ENCODE peak calls at places on chromosomes 13 and 19, in ten cellular contexts. F is H9, D is nephron progenitor cell, H is pancreas, M is gastrocnemius medialis, J is heart right ventricle, I is AG09309, X is thoracic aorta, V is neural progenitor cell, T is glutamatergic neuron. Y is an unnamed sample.
A peak's percentile ranks its signal among the peaks of the same experiment; 100 is the strongest.

GRCh38 chr19:40611900-40612698 is 10.9 kb downstream of the LTBP4 start:
- DNase-seq in F (no peak), D (no peak), H (no peak), M (no peak), J (no peak), I (no peak), X (no peak), V (no peak), T (no peak), Y (no peak)

GRCh38 chr19:14517840-14518505 is at the start of gene DNAJB1:
- DNase-seq in F (no peak), D (peak; percentile 72), H (peak; percentile 78), M (peak; percentile 76), J (peak; percentile 87), I (no peak), X (no peak), V (peak; percentile 79), T (peak; percentile 77), Y (peak; percentile 97)

GRCh38 chr19:45117167-45117594 is 24.2 kb downstream of the PPP1R37 start:
- DNase-seq in F (no peak), D (no peak), H (no peak), M (no peak), J (no peak), I (no peak), X (no peak), V (peak; percentile 63), T (no peak), Y (peak; percentile 67)

GRCh38 chr13:25249001-25249543 is 38.2 kb downstream of the MTMR6 start:
- DNase-seq in F (no peak), D (no peak), H (no peak), M (no peak), J (no peak), I (peak; percentile 53), X (no peak), V (peak; percentile 53), T (no peak), Y (peak; percentile 24)

GRCh38 chr19:3119782-3120380 is 16.0 kb upstream of the GNA15 start:
- DNase-seq in F (no peak), D (no peak), H (no peak), M (no peak), J (no peak), I (no peak), X (no peak), V (no peak), T (no peak), Y (no peak)

GRCh38 chr13:111076156-111077013 is 38.7 kb upstream of the ARHGEF7 start:
- DNase-seq in F (no peak), D (no peak), H (no peak), M (no peak), J (no peak), I (no peak), X (no peak), V (no peak), T (no peak), Y (no peak)

GRCh38 chr13:42333613-42334328 is 61.8 kb downstream of the AKAP11 start:
- DNase-seq in F (peak; percentile 41), D (no peak), H (no peak), M (no peak), J (no peak), I (no peak), X (no peak), V (peak; percentile 62), T (no peak), Y (peak; percentile 59)

GRCh38 chr13:23570931-23571330 is 719 bp downstream of the TNFRSF19 start:
- DNase-seq in F (no peak), D (no peak), H (no peak), M (no peak), J (no peak), I (no peak), X (no peak), V (no peak), T (no peak), Y (no peak)

GRCh38 chr19:30649149-30649548 is 277.0 kb downstream of the ZNF536 start:
- DNase-seq in F (no peak), D (no peak), H (no peak), M (no peak), J (no peak), I (no peak), X (no peak), V (no peak), T (no peak), Y (no peak)

GRCh38 chr19:30646806-30647205 is 274.6 kb downstream of the ZNF536 start:
- DNase-seq in F (no peak), D (no peak), H (no peak), M (no peak), J (no peak), I (no peak), X (no peak), V (peak; percentile 29), T (no peak), Y (no peak)

GRCh38 chr19:30647891-30648290 is 275.7 kb downstream of the ZNF536 start:
- DNase-seq in F (no peak), D (no peak), H (no peak), M (no peak), J (no peak), I (no peak), X (no peak), V (no peak), T (no peak), Y (no peak)

GRCh38 chr19:30649934-30650614 is 277.9 kb downstream of the ZNF536 start:
- DNase-seq in F (no peak), D (peak; percentile 44), H (peak; percentile 45), M (no peak), J (no peak), I (no peak), X (no peak), V (peak; percentile 68), T (peak; percentile 58), Y (peak; percentile 56)

DNA sequence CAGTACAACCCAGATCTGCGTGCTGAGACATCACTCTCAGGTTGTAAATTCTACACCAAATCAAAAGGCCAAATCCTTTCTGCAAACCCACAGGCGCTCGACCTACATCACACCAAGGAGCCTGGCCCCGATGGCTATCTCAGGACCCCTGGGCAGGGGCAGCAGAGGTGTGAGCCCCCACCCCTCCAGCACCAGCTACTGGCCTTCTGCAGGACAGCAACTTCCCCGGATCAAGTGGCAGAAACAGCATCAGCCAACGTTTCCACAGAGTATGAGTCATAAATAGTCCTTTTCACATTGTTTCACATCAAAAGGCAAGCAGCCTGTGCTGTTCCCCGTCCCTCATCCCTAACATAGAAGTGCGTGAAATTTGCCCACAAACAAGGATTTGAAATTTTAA is 276.1 kb downstream of the ZNF536 start:
- DNase-seq in F (no peak), D (no peak), H (no peak), M (no peak), J (no peak), I (no peak), X (no peak), V (no peak), T (no peak), Y (no peak)
- TF ChIP-seq CTCF in F (peak; percentile 23), D (no peak), H (no peak), M (no peak), J (no peak), I (no peak), X (no peak), V (no peak), T (no peak), Y (no peak)

GRCh38 chr13:64525687-64526086 is 2704.4 kb downstream of the PCDH9 start:
- DNase-seq in F (no peak), D (no peak), H (no peak), M (no peak), J (no peak), I (no peak), X (no peak), V (no peak), T (no peak), Y (no peak)

GRCh38 chr13:64534302-64534701 is 2695.8 kb downstream of the PCDH9 start:
- DNase-seq in F (no peak), D (no peak), H (no peak), M (no peak), J (no peak), I (no peak), X (no peak), V (no peak), T (no peak), Y (no peak)

GRCh38 chr13:64527561-64527960 is 2702.6 kb downstream of the PCDH9 start:
- DNase-seq in F (no peak), D (no peak), H (no peak), M (no peak), J (no peak), I (no peak), X (no peak), V (no peak), T (no peak), Y (no peak)

GRCh38 chr13:64531400-64531799 is 2698.7 kb downstream of the PCDH9 start:
- DNase-seq in F (no peak), D (no peak), H (no peak), M (no peak), J (no peak), I (no peak), X (no peak), V (no peak), T (no peak), Y (no peak)

GRCh38 chr13:64529874-64530485 is 2700.2 kb downstream of the PCDH9 start:
- DNase-seq in F (peak; percentile 40), D (peak; percentile 20), H (no peak), M (no peak), J (no peak), I (no peak), X (no peak), V (peak; percentile 20), T (peak; percentile 18), Y (peak; percentile 5)
- TF ChIP-seq CTCF in F (peak; percentile 81), D (peak; percentile 55), H (peak; percentile 24), M (no peak), J (peak; percentile 47), I (peak; percentile 61), X (no peak), V (peak; percentile 71), T (peak; percentile 88), Y (peak; percentile 7)

GRCh38 chr19:30046522-30046921 is 104.5 kb downstream of the URI1 start:
- DNase-seq in F (no peak), D (no peak), H (no peak), M (no peak), J (no peak), I (no peak), X (no peak), V (peak; percentile 44), T (no peak), Y (peak; percentile 41)
- TF ChIP-seq CTCF in F (peak; percentile 73), D (peak; percentile 41), H (no peak), M (no peak), J (peak; percentile 42), I (peak; percentile 42), X (no peak), V (peak; percentile 70), T (peak; percentile 40), Y (peak; percentile 39)

DNA sequence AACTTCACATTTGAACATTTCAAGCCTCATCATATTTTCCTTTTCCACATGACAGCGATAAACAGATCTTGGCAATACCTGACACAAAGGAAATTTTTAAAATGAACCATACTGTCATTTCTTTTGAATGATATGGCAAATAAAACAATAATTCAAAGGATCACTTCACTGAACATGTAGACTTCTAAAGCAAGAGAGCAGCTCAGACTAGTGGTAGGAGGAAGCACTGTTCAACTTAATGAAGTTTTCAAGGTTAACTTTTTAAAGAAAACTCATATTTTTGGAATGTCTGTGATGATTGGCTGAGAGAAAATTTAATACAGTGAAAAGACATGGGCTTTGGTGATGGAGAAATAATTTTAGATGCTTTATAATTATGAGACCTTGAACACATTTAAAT is 198.0 kb downstream of the OXGR1 start:
- DNase-seq in F (no peak), D (no peak), H (no peak), M (no peak), J (no peak), I (no peak), X (no peak), V (no peak), T (no peak), Y (no peak)
- TF ChIP-seq CTCF in F (no peak), D (no peak), H (no peak), M (no peak), J (no peak), I (no peak), X (peak; percentile 31), V (peak; percentile 20), T (peak; percentile 20), Y (no peak)

GRCh38 chr19:47082493-47082892 is 31.1 kb downstream of the ZC3H4 start:
- DNase-seq in F (no peak), D (no peak), H (no peak), M (no peak), J (no peak), I (no peak), X (no peak), V (no peak), T (no peak), Y (no peak)
- TF ChIP-seq CTCF in F (no peak), D (no peak), H (no peak), M (no peak), J (no peak), I (no peak), X (no peak), V (no peak), T (no peak), Y (no peak)

Y was measured in GM20000.